ENCODE peak calls at places on chromosomes 12 and 14, in six cellular contexts. One of them, this sample, is unnamed.

GRCh38 chr12:82866946-82867345 is 180.2 kb downstream of the TMTC2 start:
- DNase-seq in PC-3: no peak
- DNase-seq in neural progenitor cell: no peak
- DNase-seq in hepatocyte: no peak
- DNase-seq in SK-N-SH: peak; percentile 12
- DNase-seq in HCT116: no peak
- DNase-seq in this sample: no peak

GRCh38 chr14:74852922-74853530 is 22.9 kb downstream of the PROX2 start:
- DNase-seq in PC-3: no peak
- DNase-seq in neural progenitor cell: no peak
- DNase-seq in hepatocyte: peak; percentile 16
- DNase-seq in SK-N-SH: no peak
- DNase-seq in HCT116: no peak
- DNase-seq in this sample: no peak

GRCh38 chr12:88904705-88905104 is 324.4 kb upstream of the KITLG start:
- DNase-seq in PC-3: peak; percentile 15
- DNase-seq in neural progenitor cell: no peak
- DNase-seq in hepatocyte: no peak
- DNase-seq in SK-N-SH: no peak
- DNase-seq in HCT116: no peak
- DNase-seq in this sample: no peak

GRCh38 chr12:74043343-74043742 is 494.3 kb upstream of the ATXN7L3B start:
- DNase-seq in PC-3: peak; percentile 99
- DNase-seq in neural progenitor cell: no peak
- DNase-seq in hepatocyte: peak; percentile 61
- DNase-seq in SK-N-SH: no peak
- DNase-seq in HCT116: peak; percentile 55
- DNase-seq in this sample: no peak

GRCh38 chr14:104462651-104463630 is 116.6 kb upstream of the C14orf180 start:
- DNase-seq in PC-3: peak; percentile 37
- DNase-seq in neural progenitor cell: no peak
- DNase-seq in hepatocyte: no peak
- DNase-seq in SK-N-SH: no peak
- DNase-seq in HCT116: no peak
- DNase-seq in this sample: no peak

GRCh38 chr12:79936670-79937069 is 1.8 kb upstream of the PPP1R12A start:
- DNase-seq in PC-3: no peak
- DNase-seq in neural progenitor cell: no peak
- DNase-seq in hepatocyte: no peak
- DNase-seq in SK-N-SH: no peak
- DNase-seq in HCT116: no peak
- DNase-seq in this sample: no peak

GRCh38 chr12:108587826-108588225 is 10.1 kb downstream of the TMEM119 start:
- DNase-seq in PC-3: no peak
- DNase-seq in neural progenitor cell: no peak
- DNase-seq in hepatocyte: no peak
- DNase-seq in SK-N-SH: peak; percentile 39
- DNase-seq in HCT116: no peak
- DNase-seq in this sample: no peak

GRCh38 chr12:95424271-95424994 is 49.5 kb upstream of the METAP2 start:
- DNase-seq in PC-3: no peak
- DNase-seq in neural progenitor cell: no peak
- DNase-seq in hepatocyte: no peak
- DNase-seq in SK-N-SH: no peak
- DNase-seq in HCT116: peak; percentile 16
- DNase-seq in this sample: no peak

GRCh38 chr12:124995200-124995961 is 1.9 kb downstream of the BRI3BP start:
- DNase-seq in PC-3: no peak
- DNase-seq in neural progenitor cell: no peak
- DNase-seq in hepatocyte: no peak
- DNase-seq in SK-N-SH: no peak
- DNase-seq in HCT116: no peak
- DNase-seq in this sample: no peak

GRCh38 chr12:27624586-27624985 is 71.7 kb upstream of the REP15 start:
- DNase-seq in PC-3: peak; percentile 57
- DNase-seq in neural progenitor cell: no peak
- DNase-seq in hepatocyte: no peak
- DNase-seq in SK-N-SH: no peak
- DNase-seq in HCT116: no peak
- DNase-seq in this sample: no peak

GRCh38 chr12:78183854-78184253 is 353.2 kb downstream of the NAV3 start:
- DNase-seq in PC-3: no peak
- DNase-seq in neural progenitor cell: no peak
- DNase-seq in hepatocyte: no peak
- DNase-seq in SK-N-SH: no peak
- DNase-seq in HCT116: no peak
- DNase-seq in this sample: peak; percentile 17

GRCh38 chr12:64080319-64081008 is 141.6 kb downstream of the KICS2 start:
- DNase-seq in PC-3: peak; percentile 93
- DNase-seq in neural progenitor cell: no peak
- DNase-seq in hepatocyte: peak; percentile 41
- DNase-seq in SK-N-SH: no peak
- DNase-seq in HCT116: peak; percentile 56
- DNase-seq in this sample: no peak

GRCh38 chr12:12474931-12475485 is 87.7 kb downstream of the DUSP16 start:
- DNase-seq in PC-3: no peak
- DNase-seq in neural progenitor cell: no peak
- DNase-seq in hepatocyte: no peak
- DNase-seq in SK-N-SH: no peak
- DNase-seq in HCT116: no peak
- DNase-seq in this sample: no peak

GRCh38 chr12:11621797-11622423 is 27.6 kb upstream of the ETV6 start:
- DNase-seq in PC-3: peak; percentile 6
- DNase-seq in neural progenitor cell: no peak
- DNase-seq in hepatocyte: no peak
- DNase-seq in SK-N-SH: no peak
- DNase-seq in HCT116: no peak
- DNase-seq in this sample: peak; percentile 14

GRCh38 chr12:22518998-22519397 is 25.3 kb downstream of the C2CD5 start:
- DNase-seq in PC-3: no peak
- DNase-seq in neural progenitor cell: no peak
- DNase-seq in hepatocyte: no peak
- DNase-seq in SK-N-SH: no peak
- DNase-seq in HCT116: no peak
- DNase-seq in this sample: no peak
- TF ChIP-seq EZH2phosphoT487 in PC-3: no peak
- TF ChIP-seq EZH2phosphoT487 in neural progenitor cell: no peak
- TF ChIP-seq EZH2phosphoT487 in hepatocyte: no peak
- TF ChIP-seq EZH2phosphoT487 in SK-N-SH: no peak
- TF ChIP-seq EZH2phosphoT487 in HCT116: no peak
- TF ChIP-seq EZH2phosphoT487 in this sample: no peak

DNA sequence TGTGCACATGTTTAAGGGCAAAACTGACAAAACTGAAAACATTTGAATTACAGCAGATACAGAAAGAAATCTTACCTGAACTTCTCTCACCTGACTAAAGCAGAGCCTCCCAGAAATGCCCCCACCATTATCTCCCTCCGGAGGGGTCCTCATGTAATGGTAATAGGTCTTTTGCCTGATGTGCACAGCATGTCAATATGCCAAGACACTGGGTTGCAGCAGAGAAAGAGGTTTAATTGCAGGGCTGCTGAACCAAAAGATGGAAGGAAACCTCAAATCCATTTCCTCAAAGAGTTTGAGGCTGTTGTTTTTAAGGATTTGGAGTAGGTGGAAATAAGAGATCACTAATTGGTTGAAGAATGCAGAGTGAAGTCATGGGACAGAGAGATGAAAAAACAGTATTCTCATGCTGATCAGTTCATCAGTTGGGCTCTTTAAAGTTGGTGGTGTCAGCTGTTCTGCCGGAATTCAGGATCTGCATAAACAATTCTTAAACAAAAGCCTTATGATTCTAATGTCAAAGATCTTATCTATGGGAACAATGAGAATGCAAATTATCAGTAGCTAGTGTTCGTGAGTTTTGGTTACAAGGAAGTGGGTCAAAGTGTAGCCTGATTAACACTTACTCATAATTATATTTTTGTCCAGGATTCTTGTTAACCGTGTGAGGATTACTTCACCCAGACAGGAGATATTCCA is 18.2 kb downstream of the ANG start:
- DNase-seq in PC-3: no peak
- DNase-seq in neural progenitor cell: no peak
- DNase-seq in hepatocyte: no peak
- DNase-seq in SK-N-SH: no peak
- DNase-seq in HCT116: no peak
- DNase-seq in this sample: no peak
- TF ChIP-seq CTCF in PC-3: no peak
- TF ChIP-seq CTCF in neural progenitor cell: no peak
- TF ChIP-seq CTCF in hepatocyte: no peak
- TF ChIP-seq CTCF in SK-N-SH: no peak
- TF ChIP-seq CTCF in HCT116: no peak
- TF ChIP-seq CTCF in this sample: no peak

GRCh38 chr14:67446371-67447032 is 34.5 kb upstream of the PLEK2 start:
- DNase-seq in PC-3: no peak
- DNase-seq in neural progenitor cell: no peak
- DNase-seq in hepatocyte: peak; percentile 31
- DNase-seq in SK-N-SH: no peak
- DNase-seq in HCT116: no peak
- DNase-seq in this sample: no peak
- TF ChIP-seq EZH2phosphoT487 in PC-3: no peak
- TF ChIP-seq EZH2phosphoT487 in neural progenitor cell: no peak
- TF ChIP-seq EZH2phosphoT487 in hepatocyte: no peak
- TF ChIP-seq EZH2phosphoT487 in SK-N-SH: no peak
- TF ChIP-seq EZH2phosphoT487 in HCT116: no peak
- TF ChIP-seq EZH2phosphoT487 in this sample: no peak

GRCh38 chr14:29085546-29085945 is 319.0 kb downstream of the FOXG1 start:
- DNase-seq in PC-3: peak; percentile 41
- DNase-seq in neural progenitor cell: peak; percentile 49
- DNase-seq in hepatocyte: peak; percentile 26
- DNase-seq in SK-N-SH: peak; percentile 0
- DNase-seq in HCT116: no peak
- DNase-seq in this sample: no peak
- TF ChIP-seq CTCF in PC-3: peak; percentile 45
- TF ChIP-seq CTCF in neural progenitor cell: peak; percentile 44
- TF ChIP-seq CTCF in hepatocyte: peak; percentile 22
- TF ChIP-seq CTCF in SK-N-SH: peak; percentile 45
- TF ChIP-seq CTCF in HCT116: no peak
- TF ChIP-seq CTCF in this sample: no peak

GRCh38 chr14:61503167-61503801 is 181.9 kb downstream of the PRKCH start:
- DNase-seq in PC-3: no peak
- DNase-seq in neural progenitor cell: no peak
- DNase-seq in hepatocyte: no peak
- DNase-seq in SK-N-SH: no peak
- DNase-seq in HCT116: no peak
- DNase-seq in this sample: no peak
- TF ChIP-seq EZH2phosphoT487 in PC-3: no peak
- TF ChIP-seq EZH2phosphoT487 in neural progenitor cell: no peak
- TF ChIP-seq EZH2phosphoT487 in hepatocyte: no peak
- TF ChIP-seq EZH2phosphoT487 in SK-N-SH: no peak
- TF ChIP-seq EZH2phosphoT487 in HCT116: no peak
- TF ChIP-seq EZH2phosphoT487 in this sample: no peak

GRCh38 chr14:71720978-71721624 is 211.1 kb upstream of the RGS6 start:
- DNase-seq in PC-3: peak; percentile 74
- DNase-seq in neural progenitor cell: peak; percentile 78
- DNase-seq in hepatocyte: peak; percentile 63
- DNase-seq in SK-N-SH: peak; percentile 32
- DNase-seq in HCT116: peak; percentile 57
- DNase-seq in this sample: no peak
- TF ChIP-seq CTCF in PC-3: peak; percentile 86
- TF ChIP-seq CTCF in neural progenitor cell: peak; percentile 73
- TF ChIP-seq CTCF in hepatocyte: peak; percentile 47
- TF ChIP-seq CTCF in SK-N-SH: peak; percentile 69
- TF ChIP-seq CTCF in HCT116: peak; percentile 80
- TF ChIP-seq CTCF in this sample: peak; percentile 40

GRCh38 chr14:77376380-77376770 is 519 bp downstream of the TMED8 start:
- DNase-seq in PC-3: peak; percentile 27
- DNase-seq in neural progenitor cell: peak; percentile 43
- DNase-seq in hepatocyte: no peak
- DNase-seq in SK-N-SH: peak; percentile 69
- DNase-seq in HCT116: no peak
- DNase-seq in this sample: peak; percentile 18

GRCh38 chr14:77375164-77375950 is 1.5 kb downstream of the TMED8 start:
- DNase-seq in PC-3: no peak
- DNase-seq in neural progenitor cell: no peak
- DNase-seq in hepatocyte: no peak
- DNase-seq in SK-N-SH: no peak
- DNase-seq in HCT116: no peak
- DNase-seq in this sample: no peak

GRCh38 chr14:77376771-77377501 is at the start of the genes SAMD15 and TMED8:
- DNase-seq in PC-3: peak; percentile 94
- DNase-seq in neural progenitor cell: peak; percentile 93
- DNase-seq in hepatocyte: peak; percentile 92
- DNase-seq in SK-N-SH: peak; percentile 95
- DNase-seq in HCT116: peak; percentile 61
- DNase-seq in this sample: peak; percentile 70

GRCh38 chr14:77377502-77377844 is 294 bp downstream of the SAMD15 start:
- DNase-seq in PC-3: no peak
- DNase-seq in neural progenitor cell: no peak
- DNase-seq in hepatocyte: no peak
- DNase-seq in SK-N-SH: no peak
- DNase-seq in HCT116: no peak
- DNase-seq in this sample: no peak

DNA sequence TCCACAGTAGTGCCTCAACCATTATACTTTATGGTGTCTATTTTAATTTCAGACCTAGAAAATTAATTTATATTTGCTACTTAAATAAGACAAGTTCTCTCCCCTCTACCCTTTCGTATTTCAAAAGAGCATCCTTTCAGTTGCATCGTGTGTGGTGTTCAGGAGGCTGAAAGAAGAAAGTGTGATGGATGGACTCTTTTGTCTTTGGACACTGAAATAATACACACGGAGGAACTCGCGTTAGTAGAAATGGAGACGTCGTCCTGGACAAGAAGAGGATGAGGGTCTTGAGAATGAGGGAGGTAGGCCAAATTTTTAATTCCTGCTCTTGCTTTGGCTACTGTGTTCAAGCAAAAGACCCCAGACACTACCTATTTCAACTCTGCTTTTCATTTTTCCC is 921 bp downstream of the TMED8 start:
- DNase-seq in PC-3: no peak
- DNase-seq in neural progenitor cell: no peak
- DNase-seq in hepatocyte: no peak
- DNase-seq in SK-N-SH: no peak
- DNase-seq in HCT116: no peak
- DNase-seq in this sample: no peak
- TF ChIP-seq EZH2phosphoT487 in PC-3: no peak
- TF ChIP-seq EZH2phosphoT487 in neural progenitor cell: no peak
- TF ChIP-seq EZH2phosphoT487 in hepatocyte: no peak
- TF ChIP-seq EZH2phosphoT487 in SK-N-SH: no peak
- TF ChIP-seq EZH2phosphoT487 in HCT116: no peak
- TF ChIP-seq EZH2phosphoT487 in this sample: no peak